ENCODE peak calls at places on chromosomes 16 and 17, in seven cellular contexts. One of them, this sample, is unnamed.

GRCh38 chr17:68205251-68205807 is 42.5 kb upstream of the AMZ2 start:
- DNase-seq in hepatocyte: peak
- DNase-seq in progenitor cell of endocrine pancreas: peak
- DNase-seq in psoas muscle: peak
- DNase-seq in lower leg skin: peak
- DNase-seq in DND-41: peak
- DNase-seq in breast epithelium: peak
- DNase-seq in this sample: peak

GRCh38 chr17:75181608-75182318 is 996 bp downstream of the SUMO2 start:
- DNase-seq in hepatocyte: peak
- DNase-seq in progenitor cell of endocrine pancreas: no peak
- DNase-seq in psoas muscle: no peak
- DNase-seq in lower leg skin: no peak
- DNase-seq in DND-41: peak
- DNase-seq in breast epithelium: no peak
- DNase-seq in this sample: peak

GRCh38 chr16:21162661-21163151 is 4.2 kb downstream of the LDAF1 start:
- DNase-seq in hepatocyte: no peak
- DNase-seq in progenitor cell of endocrine pancreas: no peak
- DNase-seq in psoas muscle: peak
- DNase-seq in lower leg skin: no peak
- DNase-seq in DND-41: no peak
- DNase-seq in breast epithelium: no peak
- DNase-seq in this sample: no peak

GRCh38 chr16:85996843-85997242 is 97.9 kb downstream of the IRF8 start:
- DNase-seq in hepatocyte: no peak
- DNase-seq in progenitor cell of endocrine pancreas: no peak
- DNase-seq in psoas muscle: no peak
- DNase-seq in lower leg skin: no peak
- DNase-seq in DND-41: no peak
- DNase-seq in breast epithelium: peak
- DNase-seq in this sample: no peak

GRCh38 chr17:68694791-68695485 is 93.8 kb upstream of the FAM20A start:
- DNase-seq in hepatocyte: no peak
- DNase-seq in progenitor cell of endocrine pancreas: no peak
- DNase-seq in psoas muscle: no peak
- DNase-seq in lower leg skin: no peak
- DNase-seq in DND-41: no peak
- DNase-seq in breast epithelium: no peak
- DNase-seq in this sample: no peak

GRCh38 chr17:75587718-75588545 is at the start of gene MYO15B:
- DNase-seq in hepatocyte: peak
- DNase-seq in progenitor cell of endocrine pancreas: peak
- DNase-seq in psoas muscle: peak
- DNase-seq in lower leg skin: peak
- DNase-seq in DND-41: peak
- DNase-seq in breast epithelium: no peak
- DNase-seq in this sample: peak

GRCh38 chr17:10357768-10358167 is 15.0 kb downstream of the MYH13 start:
- DNase-seq in hepatocyte: peak
- DNase-seq in progenitor cell of endocrine pancreas: no peak
- DNase-seq in psoas muscle: no peak
- DNase-seq in lower leg skin: no peak
- DNase-seq in DND-41: peak
- DNase-seq in breast epithelium: no peak
- DNase-seq in this sample: peak

GRCh38 chr16:53055603-53056527 is 1.1 kb downstream of the CHD9 start:
- DNase-seq in hepatocyte: peak
- DNase-seq in progenitor cell of endocrine pancreas: no peak
- DNase-seq in psoas muscle: no peak
- DNase-seq in lower leg skin: peak
- DNase-seq in DND-41: peak
- DNase-seq in breast epithelium: no peak
- DNase-seq in this sample: peak

GRCh38 chr17:29927546-29927945 is 2.5 kb downstream of the SSH2 start:
- DNase-seq in hepatocyte: no peak
- DNase-seq in progenitor cell of endocrine pancreas: no peak
- DNase-seq in psoas muscle: no peak
- DNase-seq in lower leg skin: no peak
- DNase-seq in DND-41: no peak
- DNase-seq in breast epithelium: no peak
- DNase-seq in this sample: no peak

GRCh38 chr17:57876866-57877237 is 27.0 kb upstream of the MRPS23 start:
- DNase-seq in hepatocyte: no peak
- DNase-seq in progenitor cell of endocrine pancreas: no peak
- DNase-seq in psoas muscle: no peak
- DNase-seq in lower leg skin: no peak
- DNase-seq in DND-41: no peak
- DNase-seq in breast epithelium: no peak
- DNase-seq in this sample: no peak

GRCh38 chr17:52297230-52298010 is 138.9 kb upstream of the CA10 start:
- DNase-seq in hepatocyte: peak
- DNase-seq in progenitor cell of endocrine pancreas: no peak
- DNase-seq in psoas muscle: no peak
- DNase-seq in lower leg skin: no peak
- DNase-seq in DND-41: no peak
- DNase-seq in breast epithelium: no peak
- DNase-seq in this sample: no peak

GRCh38 chr16:3696425-3697218 is 20.7 kb downstream of the TRAP1 start:
- DNase-seq in hepatocyte: peak
- DNase-seq in progenitor cell of endocrine pancreas: no peak
- DNase-seq in psoas muscle: peak
- DNase-seq in lower leg skin: no peak
- DNase-seq in DND-41: no peak
- DNase-seq in breast epithelium: no peak
- DNase-seq in this sample: no peak

GRCh38 chr17:37518816-37519215 is 29.1 kb downstream of the DUSP14 start:
- DNase-seq in hepatocyte: no peak
- DNase-seq in progenitor cell of endocrine pancreas: no peak
- DNase-seq in psoas muscle: no peak
- DNase-seq in lower leg skin: no peak
- DNase-seq in DND-41: no peak
- DNase-seq in breast epithelium: no peak
- DNase-seq in this sample: no peak
- TF ChIP-seq CTCF in hepatocyte: no peak
- TF ChIP-seq CTCF in progenitor cell of endocrine pancreas: no peak
- TF ChIP-seq CTCF in psoas muscle: no peak
- TF ChIP-seq CTCF in lower leg skin: no peak
- TF ChIP-seq CTCF in DND-41: no peak
- TF ChIP-seq CTCF in breast epithelium: no peak
- TF ChIP-seq CTCF in this sample: no peak

DNA sequence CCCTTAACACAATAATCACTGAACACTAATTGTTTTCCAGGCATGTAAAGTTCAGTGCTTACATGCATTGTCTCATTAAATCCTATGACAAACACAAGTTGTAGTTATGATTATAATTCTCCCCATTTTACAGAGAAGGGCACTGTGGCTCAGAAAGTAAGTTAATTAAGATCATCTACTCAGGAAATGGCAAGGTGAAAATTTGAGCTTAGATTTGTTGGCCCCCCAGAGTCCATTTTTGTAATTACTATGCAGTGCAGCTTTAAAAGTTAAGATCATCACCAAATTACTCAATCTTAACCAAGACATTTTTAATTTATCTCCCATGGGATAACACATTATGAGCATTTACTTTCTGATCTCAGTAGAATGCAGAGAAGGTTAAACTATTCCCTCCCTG is 34.2 kb upstream of the CCL1 start:
- DNase-seq in hepatocyte: no peak
- DNase-seq in progenitor cell of endocrine pancreas: no peak
- DNase-seq in psoas muscle: no peak
- DNase-seq in lower leg skin: no peak
- DNase-seq in DND-41: no peak
- DNase-seq in breast epithelium: no peak
- DNase-seq in this sample: no peak
- TF ChIP-seq CTCF in hepatocyte: no peak
- TF ChIP-seq CTCF in progenitor cell of endocrine pancreas: no peak
- TF ChIP-seq CTCF in psoas muscle: no peak
- TF ChIP-seq CTCF in lower leg skin: no peak
- TF ChIP-seq CTCF in DND-41: peak
- TF ChIP-seq CTCF in breast epithelium: no peak
- TF ChIP-seq CTCF in this sample: no peak

GRCh38 chr17:4560837-4561241 is 462 bp upstream of the GGT6 start:
- DNase-seq in hepatocyte: no peak
- DNase-seq in progenitor cell of endocrine pancreas: no peak
- DNase-seq in psoas muscle: peak
- DNase-seq in lower leg skin: no peak
- DNase-seq in DND-41: no peak
- DNase-seq in breast epithelium: no peak
- DNase-seq in this sample: no peak
- TF ChIP-seq CTCF in hepatocyte: no peak
- TF ChIP-seq CTCF in progenitor cell of endocrine pancreas: peak
- TF ChIP-seq CTCF in psoas muscle: no peak
- TF ChIP-seq CTCF in lower leg skin: no peak
- TF ChIP-seq CTCF in DND-41: peak
- TF ChIP-seq CTCF in breast epithelium: no peak
- TF ChIP-seq CTCF in this sample: no peak

GRCh38 chr16:29644973-29645698 is 17.9 kb upstream of the SPN start:
- DNase-seq in hepatocyte: no peak
- DNase-seq in progenitor cell of endocrine pancreas: no peak
- DNase-seq in psoas muscle: no peak
- DNase-seq in lower leg skin: no peak
- DNase-seq in DND-41: no peak
- DNase-seq in breast epithelium: no peak
- DNase-seq in this sample: no peak

GRCh38 chr16:29646947-29647346 is 16.1 kb upstream of the SPN start:
- DNase-seq in hepatocyte: no peak
- DNase-seq in progenitor cell of endocrine pancreas: no peak
- DNase-seq in psoas muscle: no peak
- DNase-seq in lower leg skin: no peak
- DNase-seq in DND-41: no peak
- DNase-seq in breast epithelium: no peak
- DNase-seq in this sample: no peak

GRCh38 chr16:29644338-29644857 is 18.6 kb upstream of the SPN start:
- DNase-seq in hepatocyte: no peak
- DNase-seq in progenitor cell of endocrine pancreas: no peak
- DNase-seq in psoas muscle: peak
- DNase-seq in lower leg skin: no peak
- DNase-seq in DND-41: no peak
- DNase-seq in breast epithelium: no peak
- DNase-seq in this sample: no peak

GRCh38 chr16:29645699-29646187 is 17.3 kb upstream of the SPN start:
- DNase-seq in hepatocyte: no peak
- DNase-seq in progenitor cell of endocrine pancreas: no peak
- DNase-seq in psoas muscle: no peak
- DNase-seq in lower leg skin: no peak
- DNase-seq in DND-41: no peak
- DNase-seq in breast epithelium: no peak
- DNase-seq in this sample: peak

DNA sequence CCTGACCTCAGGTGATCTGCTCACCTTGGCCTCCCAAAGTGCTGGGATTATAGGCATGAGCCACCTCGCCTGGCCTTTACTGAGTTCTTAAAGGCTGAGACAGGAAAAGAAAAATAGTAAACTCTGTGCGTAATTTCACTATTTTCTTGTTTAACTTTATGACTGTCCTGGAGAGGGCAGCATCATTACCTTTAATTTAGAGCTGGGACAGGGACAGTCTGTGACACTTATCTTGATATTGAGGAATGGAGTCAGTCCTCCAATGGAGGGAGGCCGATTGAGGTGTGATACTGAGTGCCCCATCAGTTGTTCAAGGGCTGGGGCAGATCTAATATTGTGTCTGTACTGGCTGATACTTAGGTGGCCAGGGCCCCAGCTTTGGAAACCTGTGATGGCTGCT is 21.5 kb upstream of the SPN start:
- DNase-seq in hepatocyte: no peak
- DNase-seq in progenitor cell of endocrine pancreas: no peak
- DNase-seq in psoas muscle: peak
- DNase-seq in lower leg skin: no peak
- DNase-seq in DND-41: no peak
- DNase-seq in breast epithelium: no peak
- DNase-seq in this sample: peak
- TF ChIP-seq CTCF in hepatocyte: peak
- TF ChIP-seq CTCF in progenitor cell of endocrine pancreas: no peak
- TF ChIP-seq CTCF in psoas muscle: no peak
- TF ChIP-seq CTCF in lower leg skin: no peak
- TF ChIP-seq CTCF in DND-41: peak
- TF ChIP-seq CTCF in breast epithelium: no peak
- TF ChIP-seq CTCF in this sample: peak

DNA sequence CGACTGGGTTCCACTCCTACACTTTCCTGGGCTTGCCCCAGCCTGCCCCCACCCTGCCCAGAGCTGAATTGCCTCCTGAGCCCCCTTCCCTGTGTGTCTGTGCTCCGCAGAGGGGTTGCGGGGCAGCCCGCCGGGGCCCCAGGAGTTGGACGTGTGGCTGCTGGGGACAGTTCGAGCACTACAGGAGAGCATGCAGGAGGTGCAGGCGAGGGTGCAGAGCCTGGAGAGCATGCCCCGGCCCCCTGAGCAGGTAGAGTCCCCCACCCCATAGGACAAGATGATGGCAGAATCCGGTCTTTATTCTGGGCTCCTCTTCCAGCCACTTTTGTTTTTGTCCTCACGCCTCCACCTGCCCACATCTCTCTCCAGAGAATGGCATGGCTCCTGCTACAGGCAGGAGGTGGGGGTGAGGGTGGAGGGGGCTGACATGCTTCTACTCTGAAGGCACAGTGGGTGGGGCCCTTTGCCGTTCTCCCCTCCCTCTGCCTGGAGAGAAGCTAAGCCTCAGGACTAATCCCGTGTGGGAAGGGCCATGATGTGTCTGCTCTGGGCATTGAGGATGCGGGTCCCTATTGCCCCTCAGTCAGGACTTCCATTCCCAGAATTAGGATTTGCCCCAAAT is 3.5 kb downstream of the ACBD4 start:
- DNase-seq in hepatocyte: no peak
- DNase-seq in progenitor cell of endocrine pancreas: no peak
- DNase-seq in psoas muscle: peak
- DNase-seq in lower leg skin: no peak
- DNase-seq in DND-41: no peak
- DNase-seq in breast epithelium: no peak
- DNase-seq in this sample: no peak
- TF ChIP-seq CTCF in hepatocyte: no peak
- TF ChIP-seq CTCF in progenitor cell of endocrine pancreas: no peak
- TF ChIP-seq CTCF in psoas muscle: no peak
- TF ChIP-seq CTCF in lower leg skin: no peak
- TF ChIP-seq CTCF in DND-41: no peak
- TF ChIP-seq CTCF in breast epithelium: no peak
- TF ChIP-seq CTCF in this sample: no peak

This sample was measured in activated CD8-positive, alpha-beta T cell treated with anti-CD3 and anti-CD28 coated beads for 36 hours.